ENCODE peak calls at places on chromosome 22, in seven cellular contexts. H is prostate gland, C is tibial nerve, O is cardiac muscle cell, D is PC-3, X is neuronal stem cell, U is ovary. Q is an unnamed sample. For H3K4me1 and H3K36me3, the result is how much of the 10 kb centered on the place peaks cover.

GRCh38 chr22:22810471-22810870 is 77.1 kb upstream of the IGLL5 start:
- DNase-seq in H (no peak), C (no peak), O (no peak), D (no peak), X (no peak), U (no peak), Q (no peak)

GRCh38 chr22:46025225-46025972 is 48.4 kb upstream of the WNT7B start:
- DNase-seq in H (no peak), C (no peak), O (no peak), D (no peak), X (no peak), U (peak), Q (no peak)

GRCh38 chr22:38419864-38420172 is 35.2 kb downstream of the KCNJ4 start:
- DNase-seq in H (no peak), C (no peak), O (no peak), D (no peak), X (no peak), U (no peak), Q (no peak)

GRCh38 chr22:36252754-36253522 is at the start of gene APOL1:
- DNase-seq in H (peak), C (peak), O (no peak), D (no peak), X (no peak), U (peak), Q (peak)

GRCh38 chr22:49372530-49373288 is 455.0 kb downstream of the BRD1 start:
- DNase-seq in H (peak), C (no peak), O (no peak), D (peak), X (no peak), U (no peak), Q (no peak)

GRCh38 chr22:39269095-39269827 is 24.5 kb upstream of the PDGFB start:
- DNase-seq in H (no peak), C (no peak), O (no peak), D (no peak), X (no peak), U (no peak), Q (no peak)

GRCh38 chr22:46726066-46726985 is 11.7 kb downstream of the CERK start:
- DNase-seq in H (no peak), C (no peak), O (no peak), D (no peak), X (no peak), U (no peak), Q (no peak)

GRCh38 chr22:16968218-16968595 is 39.8 kb downstream of the GAB4 start:
- DNase-seq in H (no peak), C (no peak), O (no peak), D (no peak), X (no peak), U (no peak), Q (no peak)

GRCh38 chr22:41687901-41688364 is 734 bp downstream of the SNU13 start:
- DNase-seq in H (no peak), C (peak), O (peak), D (peak), X (no peak), U (peak), Q (peak)

GRCh38 chr22:41197046-41197807 is 7.9 kb upstream of the L3MBTL2 start:
- DNase-seq in H (peak), C (peak), O (peak), D (peak), X (peak), U (peak), Q (peak)

GRCh38 chr22:41532908-41533825 is 11.1 kb downstream of the POLR3H start:
- DNase-seq in H (no peak), C (peak), O (peak), D (peak), X (peak), U (peak), Q (peak)

GRCh38 chr22:11307996-11308395 is 4220.0 kb upstream of the OR11H1 start:
- DNase-seq in H (no peak), C (no peak), O (no peak), D (no peak), X (no peak), U (no peak), Q (no peak)

GRCh38 chr22:46104170-46104880 is 46.0 kb upstream of the PPARA start:
- DNase-seq in H (no peak), C (no peak), O (no peak), D (no peak), X (no peak), U (peak), Q (no peak)

GRCh38 chr22:47123006-47123826 is 360.8 kb downstream of the TBC1D22A start:
- DNase-seq in H (peak), C (no peak), O (no peak), D (no peak), X (no peak), U (peak), Q (no peak)

GRCh38 chr22:22710719-22711531 is 66.5 kb downstream of the GGTLC2 start:
- DNase-seq in H (peak), C (peak), O (peak), D (peak), X (peak), U (peak), Q (peak)

GRCh38 chr22:47051435-47052175 is 289.2 kb downstream of the TBC1D22A start:
- DNase-seq in H (no peak), C (no peak), O (no peak), D (no peak), X (no peak), U (no peak), Q (no peak)

GRCh38 chr22:31650391-31650790 is 11.6 kb downstream of the PISD start:
- DNase-seq in H (no peak), C (no peak), O (peak), D (no peak), X (no peak), U (no peak), Q (no peak)

GRCh38 chr22:16925407-16925966 is 82.5 kb downstream of the GAB4 start:
- DNase-seq in H (no peak), C (no peak), O (no peak), D (no peak), X (no peak), U (no peak), Q (no peak)

GRCh38 chr22:38850941-38851849 is 7.4 kb upstream of the NPTXR start:
- DNase-seq in H (no peak), C (no peak), O (peak), D (peak), X (no peak), U (no peak), Q (peak)

GRCh38 chr22:38543822-38544221 is 26.2 kb downstream of the DMC1 start:
- DNase-seq in H (no peak), C (no peak), O (no peak), D (no peak), X (no peak), U (no peak), Q (no peak)

GRCh38 chr22:30089655-30089974 is 9.4 kb downstream of the HORMAD2 start:
- DNase-seq in H (no peak), C (no peak), O (no peak), D (no peak), X (no peak), U (no peak), Q (no peak)

GRCh38 chr22:28977050-28977449 is 84.6 kb downstream of the C22orf31 start:
- DNase-seq in H (no peak), C (no peak), O (peak), D (no peak), X (no peak), U (no peak), Q (no peak)

GRCh38 chr22:28977481-28977971 is 84.1 kb downstream of the C22orf31 start:
- DNase-seq in H (no peak), C (no peak), O (peak), D (no peak), X (no peak), U (no peak), Q (peak)

GRCh38 chr22:28976588-28976987 is 85.0 kb downstream of the C22orf31 start:
- DNase-seq in H (no peak), C (no peak), O (peak), D (peak), X (no peak), U (no peak), Q (no peak)

GRCh38 chr22:28978863-28979799 is 82.5 kb downstream of the C22orf31 start:
- DNase-seq in H (no peak), C (no peak), O (no peak), D (no peak), X (no peak), U (no peak), Q (peak)

GRCh38 chr22:28978158-28978557 is 83.5 kb downstream of the C22orf31 start:
- DNase-seq in H (no peak), C (no peak), O (peak), D (peak), X (no peak), U (no peak), Q (no peak)
- H3K4me1 ChIP-seq in H (under half), C (under half), O (half or more), D (under half), X (under half), U (under half), Q (under half)

GRCh38 chr22:26513852-26514251 is 1.6 kb upstream of the TFIP11 start:
- DNase-seq in H (no peak), C (no peak), O (no peak), D (no peak), X (no peak), U (no peak), Q (no peak)
- H3K27ac ChIP-seq in H (no peak), C (no peak), O (no peak), D (no peak), X (no peak), U (no peak), Q (no peak)

DNA sequence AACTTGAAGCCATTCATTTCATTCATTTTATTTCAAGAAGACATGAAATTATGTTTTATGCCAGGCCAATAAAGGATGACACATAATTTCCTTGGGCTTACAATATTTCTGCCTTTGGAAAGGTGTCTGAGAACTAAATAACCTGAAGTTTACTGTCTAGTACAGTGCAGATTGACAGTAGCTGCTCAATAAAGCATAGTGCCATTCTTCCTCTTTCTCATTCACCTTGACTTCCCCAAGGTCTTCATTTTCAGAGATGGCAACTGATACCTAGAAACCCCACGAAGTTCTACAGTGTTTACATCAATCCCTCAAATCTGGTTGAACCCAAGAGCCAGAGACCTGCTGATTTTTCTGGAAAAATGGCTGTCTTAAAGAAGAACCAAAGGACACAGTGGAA is 144.3 kb upstream of the SYN3 start:
- DNase-seq in H (no peak), C (no peak), O (no peak), D (no peak), X (no peak), U (no peak), Q (no peak)
- H3K36me3 ChIP-seq in H (under half), C (under half), O (under half), D (under half), X (under half), U (under half), Q (under half)

GRCh38 chr22:42700901-42701300 is 19.8 kb downstream of the A4GALT start:
- DNase-seq in H (no peak), C (no peak), O (no peak), D (no peak), X (no peak), U (no peak), Q (no peak)
- H3K4me1 ChIP-seq in H (under half), C (under half), O (under half), D (under half), X (under half), U (under half), Q (under half)

DNA sequence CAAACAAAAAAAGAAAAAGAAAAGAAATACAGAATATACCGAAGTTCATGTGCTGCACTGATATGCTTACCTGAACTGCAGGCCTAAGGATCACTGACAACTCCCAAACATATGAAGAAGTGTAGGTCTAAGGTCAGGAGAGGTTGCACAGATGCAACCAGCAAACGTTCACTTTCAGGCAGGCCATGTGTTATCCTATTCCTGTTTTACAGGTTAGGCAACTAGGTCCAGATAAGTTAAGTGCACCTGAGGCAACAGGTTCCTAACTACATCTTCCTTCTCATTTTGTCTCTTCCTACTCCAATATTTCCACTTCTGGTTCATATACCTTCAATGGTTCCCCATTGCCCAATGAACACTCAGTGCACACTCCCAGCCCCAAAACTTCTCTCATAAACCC is 15.1 kb downstream of the PI4KA start:
- DNase-seq in H (no peak), C (no peak), O (no peak), D (peak), X (no peak), U (no peak), Q (peak)
- H3K27ac ChIP-seq in H (no peak), C (no peak), O (no peak), D (no peak), X (no peak), U (no peak), Q (no peak)

DNA sequence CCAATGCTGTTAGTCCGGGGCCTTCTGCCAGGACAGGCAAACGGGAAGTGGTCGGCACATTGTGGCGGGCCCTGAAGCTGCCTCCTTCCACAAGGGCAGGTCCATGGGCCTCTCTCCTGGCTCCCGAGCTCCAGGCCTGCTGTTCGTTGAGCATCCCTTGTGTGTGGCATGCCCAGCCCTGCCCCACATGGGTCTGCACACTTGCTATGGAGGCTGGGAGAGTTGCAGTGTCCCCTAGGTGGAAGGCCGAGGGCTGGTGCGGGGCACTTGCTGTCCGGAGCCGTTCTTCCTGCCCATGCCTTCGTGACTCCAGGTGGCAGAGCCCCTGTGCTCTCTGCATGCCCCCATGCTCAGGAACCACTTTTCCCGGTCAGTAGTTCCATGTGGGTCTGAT is 26.0 kb upstream of the DGCR8 start:
- DNase-seq in H (no peak), C (no peak), O (no peak), D (no peak), X (no peak), U (no peak), Q (no peak)
- H3K36me3 ChIP-seq in H (under half), C (under half), O (under half), D (under half), X (under half), U (under half), Q (under half)

DNA sequence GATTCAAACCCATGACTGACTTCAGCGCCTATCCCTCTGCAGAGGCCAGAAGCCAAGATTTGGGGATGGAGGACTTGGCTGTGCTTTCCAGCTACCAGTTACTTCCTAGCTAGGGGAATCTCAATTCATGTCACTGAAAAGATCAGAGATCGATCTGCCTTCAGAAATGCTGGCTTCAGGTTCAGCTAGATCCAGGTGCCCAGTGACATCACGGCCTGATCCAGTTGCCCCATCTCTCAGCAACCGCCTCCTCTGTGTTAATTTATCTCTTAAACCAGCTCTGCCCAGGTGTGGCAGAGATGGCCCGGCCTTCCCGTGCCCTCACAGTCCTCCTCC is 24.2 kb downstream of the CYTH4 start:
- DNase-seq in H (no peak), C (no peak), O (no peak), D (no peak), X (no peak), U (no peak), Q (no peak)
- H3K4me1 ChIP-seq in H (under half), C (under half), O (under half), D (half or more), X (under half), U (under half), Q (under half)

DNA sequence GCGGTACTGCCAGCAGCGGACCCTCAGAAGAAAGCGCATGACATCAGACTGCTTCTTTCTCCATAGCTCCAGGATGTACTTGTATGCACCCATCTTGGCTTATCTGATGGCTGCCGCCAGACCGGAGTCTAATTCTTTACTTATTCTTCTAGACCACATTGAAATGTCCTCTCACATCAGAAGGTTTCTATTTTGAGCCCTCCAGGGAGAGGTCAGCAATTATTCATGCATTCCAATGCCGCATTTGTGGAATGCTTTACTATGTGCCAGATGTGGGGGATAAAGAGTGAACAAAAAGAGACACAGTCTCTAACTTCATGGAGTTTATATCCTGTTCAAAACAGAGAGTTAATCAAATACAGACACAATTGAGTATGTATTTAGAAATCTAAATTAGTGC is 230.1 kb downstream of the MIAT start:
- DNase-seq in H (no peak), C (no peak), O (peak), D (no peak), X (no peak), U (no peak), Q (no peak)
- H3K27ac ChIP-seq in H (no peak), C (peak), O (peak), D (no peak), X (no peak), U (no peak), Q (no peak)